ENCODE peak calls at places on chromosomes 5 and 9, in seven cellular contexts. H is Right ventricle myocardium inferior, B is fibroblast of the conjunctiva, S is NCI-H2029, C is H54, L is Calu3, D is NCI-H2081 treated with DMSO at 0.1 percent for 48 hours. N is an unnamed sample.

GRCh38 chr5:62732677-62733121 is 154.1 kb downstream of the LRRC70 start:
- DNase-seq in H (no peak), B (no peak), S (peak), C (no peak), L (no peak), D (no peak), N (no peak)

GRCh38 chr9:127384901-127385300 is 12.1 kb upstream of the SLC2A8 start:
- DNase-seq in H (no peak), B (no peak), S (no peak), C (no peak), L (no peak), D (no peak), N (no peak)

GRCh38 chr5:121797677-121798518 is 53.8 kb upstream of the FTMT start:
- DNase-seq in H (no peak), B (no peak), S (no peak), C (no peak), L (no peak), D (no peak), N (no peak)

GRCh38 chr9:113636165-113636564 is 172.6 kb downstream of the RGS3 start:
- DNase-seq in H (no peak), B (no peak), S (no peak), C (no peak), L (no peak), D (no peak), N (no peak)

GRCh38 chr9:34501889-34502425 is 20.8 kb downstream of the ENHO start:
- DNase-seq in H (no peak), B (peak), S (peak), C (no peak), L (no peak), D (no peak), N (no peak)

GRCh38 chr5:139443766-139444473 is 4.6 kb upstream of the DNAJC18 start:
- DNase-seq in H (no peak), B (peak), S (peak), C (no peak), L (no peak), D (no peak), N (no peak)

GRCh38 chr5:157511656-157512644 is 51.9 kb downstream of the NIPAL4 start:
- DNase-seq in H (peak), B (peak), S (no peak), C (peak), L (peak), D (no peak), N (no peak)

GRCh38 chr5:1321576-1321975 is 23.3 kb downstream of the CLPTM1L start:
- DNase-seq in H (no peak), B (no peak), S (no peak), C (no peak), L (no peak), D (no peak), N (no peak)

GRCh38 chr5:173815571-173815970 is 72.6 kb upstream of the CPEB4 start:
- DNase-seq in H (no peak), B (no peak), S (no peak), C (no peak), L (no peak), D (no peak), N (no peak)

GRCh38 chr5:173733065-173733824 is 116.8 kb upstream of the BOD1 start:
- DNase-seq in H (no peak), B (no peak), S (no peak), C (no peak), L (no peak), D (no peak), N (no peak)

GRCh38 chr9:114570742-114571141 is 16.8 kb upstream of the ATP6V1G1 start:
- DNase-seq in H (no peak), B (no peak), S (no peak), C (no peak), L (no peak), D (no peak), N (no peak)

GRCh38 chr9:117303643-117304230 is 111.1 kb downstream of the ASTN2 start:
- DNase-seq in H (no peak), B (no peak), S (no peak), C (no peak), L (no peak), D (no peak), N (no peak)

GRCh38 chr5:141439411-141440141 is 9.3 kb downstream of the PCDHGA12 start:
- DNase-seq in H (no peak), B (no peak), S (no peak), C (no peak), L (no peak), D (no peak), N (no peak)

GRCh38 chr5:101838329-101838964 is 457.6 kb downstream of the SLCO4C1 start:
- DNase-seq in H (no peak), B (no peak), S (no peak), C (no peak), L (no peak), D (no peak), N (peak)

GRCh38 chr9:121696935-121697334 is 45.5 kb downstream of the DAB2IP start:
- DNase-seq in H (no peak), B (no peak), S (no peak), C (no peak), L (no peak), D (no peak), N (no peak)

GRCh38 chr9:121278535-121279169 is 10.7 kb downstream of the GSN start:
- DNase-seq in H (peak), B (peak), S (peak), C (peak), L (peak), D (no peak), N (peak)

GRCh38 chr9:92245005-92245797 is 48.3 kb downstream of the IARS1 start:
- DNase-seq in H (no peak), B (peak), S (no peak), C (no peak), L (no peak), D (no peak), N (no peak)

GRCh38 chr9:81416476-81417298 is 272.7 kb downstream of the TLE1 start:
- DNase-seq in H (no peak), B (no peak), S (peak), C (no peak), L (no peak), D (no peak), N (no peak)

GRCh38 chr5:139747583-139748504 is 47.8 kb upstream of the PSD2 start:
- DNase-seq in H (peak), B (no peak), S (peak), C (no peak), L (peak), D (no peak), N (no peak)

GRCh38 chr9:86667307-86667706 is 280.0 kb downstream of the GAS1 start:
- DNase-seq in H (no peak), B (peak), S (no peak), C (peak), L (no peak), D (no peak), N (no peak)

GRCh38 chr9:130866474-130866965 is 30.1 kb downstream of the QRFP start:
- DNase-seq in H (peak), B (peak), S (peak), C (no peak), L (peak), D (peak), N (peak)

GRCh38 chr5:3002230-3002629 is 250.8 kb upstream of the IRX2 start:
- DNase-seq in H (no peak), B (no peak), S (no peak), C (no peak), L (no peak), D (no peak), N (no peak)

GRCh38 chr5:120327180-120327579 is 136.9 kb upstream of the PRR16 start:
- DNase-seq in H (no peak), B (peak), S (no peak), C (no peak), L (no peak), D (no peak), N (no peak)

GRCh38 chr5:163190762-163191161 is 246.6 kb upstream of the CCNG1 start:
- DNase-seq in H (no peak), B (no peak), S (no peak), C (no peak), L (no peak), D (no peak), N (no peak)

GRCh38 chr9:107807183-107807582 is 317.6 kb upstream of the KLF4 start:
- DNase-seq in H (no peak), B (no peak), S (no peak), C (no peak), L (no peak), D (no peak), N (no peak)

GRCh38 chr5:31725996-31726395 is 87.1 kb downstream of the PDZD2 start:
- DNase-seq in H (no peak), B (no peak), S (no peak), C (no peak), L (no peak), D (no peak), N (no peak)

GRCh38 chr9:92764381-92764987 is at the start of gene BICD2:
- DNase-seq in H (no peak), B (no peak), S (no peak), C (no peak), L (no peak), D (no peak), N (no peak)

GRCh38 chr5:3381206-3381825 is 214.3 kb upstream of the IRX1 start:
- DNase-seq in H (no peak), B (no peak), S (no peak), C (no peak), L (no peak), D (no peak), N (no peak)

GRCh38 chr5:94969174-94969573 is 315.7 kb downstream of the MCTP1 start:
- DNase-seq in H (no peak), B (peak), S (no peak), C (no peak), L (no peak), D (no peak), N (peak)

GRCh38 chr9:38278457-38278856 is 114.0 kb upstream of the ALDH1B1 start:
- DNase-seq in H (no peak), B (no peak), S (no peak), C (no peak), L (no peak), D (no peak), N (no peak)

GRCh38 chr5:124677376-124677998 is 69.0 kb downstream of the ZNF608 start:
- DNase-seq in H (no peak), B (no peak), S (peak), C (no peak), L (no peak), D (no peak), N (no peak)

GRCh38 chr5:76855961-76856360 is 6.1 kb downstream of the S100Z start:
- DNase-seq in H (no peak), B (no peak), S (no peak), C (no peak), L (no peak), D (no peak), N (no peak)